ENCODE peak calls at places on chromosomes 11 and 22, in four cellular contexts. K, Z, I and A are unnamed samples.

GRCh38 chr11:86627776-86628455 is 44.5 kb downstream of the ME3 start:
- DNase-seq in I (no peak), K (no peak), Z (no peak), A (no peak)

GRCh38 chr22:33654173-33654890 is 265.9 kb downstream of the LARGE1 start:
- DNase-seq in I (no peak), Z (no peak), K (no peak), A (no peak)

GRCh38 chr22:31637938-31638618 is 23.9 kb downstream of the PISD start:
- DNase-seq in Z (no peak), K (peak), I (peak), A (no peak)

GRCh38 chr22:28398987-28399386 is 280.7 kb downstream of the TTC28 start:
- DNase-seq in I (no peak), K (no peak), Z (no peak), A (no peak)

GRCh38 chr11:34274712-34275398 is 83.0 kb downstream of the ABTB2 start:
- DNase-seq in I (peak), Z (no peak), K (peak), A (no peak)

GRCh38 chr22:37775785-37776638 is 31.7 kb upstream of the GCAT start:
- DNase-seq in Z (no peak), K (no peak), I (peak), A (no peak)

GRCh38 chr22:28442951-28443876 is 236.4 kb downstream of the TTC28 start:
- DNase-seq in K (peak), I (peak), Z (no peak), A (no peak)

GRCh38 chr11:64914123-64914522 is 2.9 kb downstream of the ATG2A start:
- DNase-seq in K (no peak), Z (no peak), I (no peak), A (no peak)

GRCh38 chr11:65906602-65907001 is 6.4 kb upstream of the FOSL1 start:
- DNase-seq in Z (no peak), I (peak), K (no peak), A (no peak)

GRCh38 chr11:93605638-93606037 is 55.8 kb upstream of the CEP295 start:
- DNase-seq in K (no peak), I (no peak), Z (no peak), A (no peak)

GRCh38 chr22:36341640-36342041 is 46.1 kb downstream of the MYH9 start:
- DNase-seq in Z (no peak), K (no peak), I (no peak), A (no peak)

GRCh38 chr11:128482512-128483191 is 104.7 kb downstream of the ETS1 start:
- DNase-seq in K (peak), I (no peak), Z (no peak), A (no peak)

GRCh38 chr11:43649501-43649900 is 31.0 kb upstream of the HSD17B12 start:
- DNase-seq in K (no peak), I (no peak), Z (no peak), A (no peak)

GRCh38 chr11:88320149-88320559 is 17.4 kb downstream of the CTSC start:
- DNase-seq in K (peak), I (no peak), Z (no peak), A (no peak)

GRCh38 chr11:119318240-119319135 is 1.6 kb upstream of the MCAM start:
- DNase-seq in K (peak), I (peak), Z (no peak), A (no peak)